ENCODE peak calls at places on chromosomes 2 and 18, in eight cellular contexts. X is cardiac fibroblast, A is gastrocnemius medialis, U is ovary, R is K562, O is fibroblast of the aortic adventitia, Z is AG10803, D is fibroblast of pulmonary artery. E is an unnamed sample.

GRCh38 chr2:107374261-107374660 is 452.4 kb upstream of the RGPD4 start:
- DNase-seq in X (peak; percentile 39), A (no peak), U (no peak), R (no peak), O (no peak), Z (no peak), D (no peak), E (no peak)

GRCh38 chr2:173815778-173816177 is 149.4 kb downstream of the SP3 start:
- DNase-seq in X (peak; percentile 3), A (no peak), U (no peak), R (peak; percentile 64), O (no peak), Z (no peak), D (no peak), E (no peak)

GRCh38 chr2:1649103-1649870 is 95.0 kb downstream of the PXDN start:
- DNase-seq in X (no peak), A (no peak), U (no peak), R (no peak), O (no peak), Z (no peak), D (no peak), E (no peak)

GRCh38 chr2:170715062-170715931 is at the start of gene SP5:
- DNase-seq in X (peak; percentile 28), A (no peak), U (peak; percentile 47), R (peak; percentile 93), O (peak; percentile 37), Z (no peak), D (peak; percentile 35), E (peak; percentile 51)

GRCh38 chr2:54773838-54774237 is 50.4 kb downstream of the EML6 start:
- DNase-seq in X (peak; percentile 32), A (no peak), U (no peak), R (no peak), O (no peak), Z (no peak), D (peak; percentile 17), E (no peak)

GRCh38 chr2:16123421-16123820 is 183.1 kb downstream of the MYCN start:
- DNase-seq in X (no peak), A (no peak), U (no peak), R (no peak), O (no peak), Z (no peak), D (no peak), E (no peak)

GRCh38 chr2:45993476-45993991 is 303.7 kb upstream of the EPAS1 start:
- DNase-seq in X (peak; percentile 92), A (peak; percentile 42), U (peak; percentile 76), R (peak; percentile 60), O (peak; percentile 94), Z (peak; percentile 83), D (peak; percentile 92), E (peak; percentile 91)

GRCh38 chr18:79373736-79374135 is 22.0 kb upstream of the NFATC1 start:
- DNase-seq in X (no peak), A (no peak), U (no peak), R (no peak), O (no peak), Z (no peak), D (no peak), E (no peak)

GRCh38 chr2:112644155-112644932 is 1.4 kb upstream of the SLC20A1 start:
- DNase-seq in X (no peak), A (no peak), U (no peak), R (no peak), O (no peak), Z (peak; percentile 20), D (peak; percentile 40), E (no peak)

GRCh38 chr2:8534729-8535397 is 147.0 kb upstream of the ID2 start:
- DNase-seq in X (no peak), A (peak; percentile 60), U (peak; percentile 81), R (peak; percentile 49), O (peak; percentile 80), Z (peak; percentile 62), D (peak; percentile 68), E (no peak)

GRCh38 chr2:57936216-57936615 is 110.4 kb upstream of the VRK2 start:
- DNase-seq in X (peak; percentile 73), A (no peak), U (no peak), R (no peak), O (no peak), Z (peak; percentile 6), D (peak; percentile 8), E (no peak)

GRCh38 chr18:48851563-48851962 is 99.2 kb downstream of the SMAD7 start:
- DNase-seq in X (peak; percentile 42), A (no peak), U (peak; percentile 49), R (no peak), O (peak; percentile 48), Z (no peak), D (peak; percentile 53), E (no peak)

GRCh38 chr2:127525692-127526141 is 572 bp downstream of the IWS1 start:
- DNase-seq in X (peak; percentile 57), A (no peak), U (no peak), R (peak; percentile 23), O (peak; percentile 74), Z (peak; percentile 66), D (peak; percentile 74), E (peak; percentile 63)

GRCh38 chr2:185695711-185696110 is 42.9 kb upstream of the FSIP2 start:
- DNase-seq in X (no peak), A (no peak), U (no peak), R (no peak), O (no peak), Z (no peak), D (no peak), E (no peak)

GRCh38 chr2:12127639-12128038 is 381.2 kb downstream of the LPIN1 start:
- DNase-seq in X (no peak), A (no peak), U (no peak), R (no peak), O (no peak), Z (no peak), D (no peak), E (no peak)

GRCh38 chr18:77851798-77852197 is 602.1 kb downstream of the GALR1 start:
- DNase-seq in X (no peak), A (no peak), U (no peak), R (no peak), O (no peak), Z (no peak), D (no peak), E (no peak)

GRCh38 chr18:54261894-54262293 is 7.4 kb upstream of the POLI start:
- DNase-seq in X (no peak), A (no peak), U (no peak), R (peak; percentile 52), O (no peak), Z (no peak), D (no peak), E (peak; percentile 54)

GRCh38 chr18:79393626-79394401 is 1.9 kb upstream of the NFATC1 start:
- DNase-seq in X (peak; percentile 89), A (peak; percentile 77), U (peak; percentile 96), R (peak; percentile 77), O (peak; percentile 79), Z (peak; percentile 88), D (peak; percentile 94), E (peak; percentile 69)

GRCh38 chr2:19171409-19171808 is 187.0 kb downstream of the OSR1 start:
- DNase-seq in X (peak; percentile 24), A (no peak), U (no peak), R (no peak), O (no peak), Z (no peak), D (no peak), E (no peak)

GRCh38 chr2:73983322-73984202 is 1.1 kb upstream of the TET3 start:
- DNase-seq in X (no peak), A (no peak), U (peak; percentile 39), R (peak; percentile 56), O (no peak), Z (no peak), D (no peak), E (peak; percentile 61)

GRCh38 chr2:138997849-138998517 is 217.8 kb upstream of the NXPH2 start:
- DNase-seq in X (no peak), A (no peak), U (no peak), R (no peak), O (peak; percentile 13), Z (no peak), D (no peak), E (peak; percentile 1)

GRCh38 chr2:44579136-44579836 is 217.5 kb downstream of the CAMKMT start:
- DNase-seq in X (peak; percentile 30), A (no peak), U (no peak), R (no peak), O (peak; percentile 5), Z (no peak), D (peak; percentile 11), E (peak; percentile 17)

GRCh38 chr18:46148810-46149209 is 44.6 kb downstream of the HAUS1 start:
- DNase-seq in X (peak; percentile 75), A (peak; percentile 53), U (no peak), R (peak; percentile 45), O (peak; percentile 77), Z (peak; percentile 64), D (peak; percentile 70), E (peak; percentile 80)

GRCh38 chr2:225122582-225123486 is 80.6 kb upstream of the DOCK10 start:
- DNase-seq in X (peak; percentile 62), A (no peak), U (no peak), R (no peak), O (peak; percentile 63), Z (no peak), D (peak; percentile 49), E (peak; percentile 6)
- TF ChIP-seq CTCF in X (peak; percentile 59), A (no peak), U (no peak), R (no peak), O (peak; percentile 72), Z (peak; percentile 70), D (peak; percentile 55), E (peak; percentile 45)

GRCh38 chr2:132670961-132671781 is 1.2 kb upstream of the LYPD1 start:
- DNase-seq in X (peak; percentile 90), A (no peak), U (no peak), R (no peak), O (peak; percentile 98), Z (peak; percentile 77), D (peak; percentile 85), E (peak; percentile 79)
- H3K4me3 ChIP-seq in X (peak overlapping the region; percentile 38), A (peak overlapping the region; percentile 48), U (no peak overlapping the region), R (no peak overlapping the region), O (peak overlapping the region; percentile 83), Z (peak overlapping the region; percentile 58), D (peak overlapping the region; percentile 53), E (peak overlapping the region; percentile 46)

DNA sequence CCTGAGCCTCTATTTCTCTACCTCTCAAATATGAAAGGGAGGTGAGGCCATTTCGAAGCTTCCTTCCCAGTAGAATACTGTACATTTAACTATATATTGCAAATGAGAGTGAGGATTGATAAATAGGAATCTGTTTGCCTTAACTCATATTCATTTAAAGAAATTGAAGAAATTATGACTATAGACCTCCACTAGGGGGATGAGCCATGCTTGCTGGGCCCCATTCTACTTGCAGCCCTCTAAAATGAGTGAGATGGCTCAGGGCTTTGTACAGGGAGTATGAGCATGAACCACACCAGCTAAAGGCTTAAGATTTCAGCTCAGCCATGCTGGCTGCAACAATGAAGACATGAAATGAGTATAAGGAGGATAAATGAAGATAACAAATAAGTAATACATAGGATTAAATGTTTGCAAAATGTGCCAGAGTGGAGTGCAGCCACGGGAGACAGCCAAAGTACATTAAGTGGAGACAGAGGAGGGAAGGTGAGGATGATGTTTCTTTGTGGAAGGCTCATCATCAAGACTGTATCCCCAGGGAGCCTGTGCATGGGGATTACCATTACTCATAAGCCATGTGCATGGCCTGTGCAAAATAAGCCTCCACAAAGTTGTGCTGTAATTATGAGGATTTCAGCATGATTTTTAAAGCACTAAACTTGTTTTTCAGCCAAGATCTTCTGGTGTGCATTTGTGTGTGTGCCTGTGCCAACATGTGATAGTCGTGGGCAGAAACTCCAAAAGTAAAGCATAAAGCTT is 300.8 kb downstream of the CNTNAP5 start:
- DNase-seq in X (peak; percentile 10), A (no peak), U (no peak), R (no peak), O (no peak), Z (no peak), D (peak; percentile 23), E (peak; percentile 22)
- TF ChIP-seq CTCF in X (peak; percentile 39), A (no peak), U (no peak), R (no peak), O (no peak), Z (no peak), D (peak; percentile 42), E (peak; percentile 42)

GRCh38 chr2:38535404-38535744 is 67.4 kb downstream of the HNRNPLL start:
- DNase-seq in X (no peak), A (no peak), U (no peak), R (no peak), O (no peak), Z (no peak), D (no peak), E (no peak)
- H3K4me3 ChIP-seq in X (no peak overlapping the region), A (peak overlapping the region; percentile 54), U (peak overlapping the region; percentile 46), R (no peak overlapping the region), O (no peak overlapping the region), Z (no peak overlapping the region), D (peak overlapping the region; percentile 56), E (no peak overlapping the region)